ENCODE peak calls at places on chromosomes 11 and 22, in six cellular contexts. One of them, this sample, is unnamed.

GRCh38 chr11:720642-721346 is 14.8 kb downstream of the EPS8L2 start:
- DNase-seq in MM.1S: no peak
- DNase-seq in mucosa of descending colon: peak
- DNase-seq in stomach: peak
- DNase-seq in fibroblast of pulmonary artery: no peak
- DNase-seq in uterus: no peak
- DNase-seq in this sample: no peak

GRCh38 chr11:128424867-128425285 is 162.5 kb downstream of the ETS1 start:
- DNase-seq in mucosa of descending colon: peak
- DNase-seq in stomach: peak
- DNase-seq in MM.1S: no peak
- DNase-seq in uterus: no peak
- DNase-seq in fibroblast of pulmonary artery: peak
- DNase-seq in this sample: no peak

GRCh38 chr11:19450282-19450681 is 209.5 kb upstream of the E2F8 start:
- DNase-seq in mucosa of descending colon: no peak
- DNase-seq in MM.1S: no peak
- DNase-seq in uterus: no peak
- DNase-seq in fibroblast of pulmonary artery: no peak
- DNase-seq in stomach: no peak
- DNase-seq in this sample: no peak

GRCh38 chr22:16955678-16956210 is 52.3 kb downstream of the GAB4 start:
- DNase-seq in uterus: no peak
- DNase-seq in mucosa of descending colon: no peak
- DNase-seq in fibroblast of pulmonary artery: no peak
- DNase-seq in stomach: no peak
- DNase-seq in MM.1S: no peak
- DNase-seq in this sample: peak

GRCh38 chr11:104148074-104148473 is 15.9 kb downstream of the PDGFD start:
- DNase-seq in fibroblast of pulmonary artery: peak
- DNase-seq in uterus: no peak
- DNase-seq in MM.1S: no peak
- DNase-seq in mucosa of descending colon: no peak
- DNase-seq in stomach: no peak
- DNase-seq in this sample: no peak

GRCh38 chr22:20622650-20623339 is 115.4 kb downstream of the MED15 start:
- DNase-seq in MM.1S: no peak
- DNase-seq in uterus: no peak
- DNase-seq in mucosa of descending colon: no peak
- DNase-seq in stomach: no peak
- DNase-seq in fibroblast of pulmonary artery: no peak
- DNase-seq in this sample: no peak

GRCh38 chr11:65278351-65278750 is 16.6 kb downstream of the POLA2 start:
- DNase-seq in uterus: no peak
- DNase-seq in MM.1S: no peak
- DNase-seq in fibroblast of pulmonary artery: peak
- DNase-seq in stomach: no peak
- DNase-seq in mucosa of descending colon: no peak
- DNase-seq in this sample: no peak

GRCh38 chr11:75025561-75025960 is 36.8 kb downstream of the NEU3 start:
- DNase-seq in mucosa of descending colon: no peak
- DNase-seq in fibroblast of pulmonary artery: no peak
- DNase-seq in uterus: no peak
- DNase-seq in MM.1S: no peak
- DNase-seq in stomach: no peak
- DNase-seq in this sample: no peak

GRCh38 chr11:94583885-94584500 is 16.8 kb downstream of the PIWIL4 start:
- DNase-seq in mucosa of descending colon: no peak
- DNase-seq in uterus: no peak
- DNase-seq in MM.1S: no peak
- DNase-seq in fibroblast of pulmonary artery: peak
- DNase-seq in stomach: no peak
- DNase-seq in this sample: no peak

GRCh38 chr11:7538466-7539454 is 25.0 kb downstream of the PPFIBP2 start:
- DNase-seq in fibroblast of pulmonary artery: no peak
- DNase-seq in MM.1S: no peak
- DNase-seq in stomach: no peak
- DNase-seq in mucosa of descending colon: no peak
- DNase-seq in uterus: no peak
- DNase-seq in this sample: no peak

GRCh38 chr11:31529701-31530100 is 20.1 kb downstream of the ELP4 start:
- DNase-seq in fibroblast of pulmonary artery: no peak
- DNase-seq in uterus: no peak
- DNase-seq in MM.1S: peak
- DNase-seq in stomach: no peak
- DNase-seq in mucosa of descending colon: no peak
- DNase-seq in this sample: no peak

GRCh38 chr11:122976734-122977454 is 4.7 kb downstream of the BSX start:
- DNase-seq in stomach: no peak
- DNase-seq in MM.1S: no peak
- DNase-seq in mucosa of descending colon: no peak
- DNase-seq in fibroblast of pulmonary artery: no peak
- DNase-seq in uterus: no peak
- DNase-seq in this sample: no peak

GRCh38 chr11:72229925-72230763 is 5.6 kb downstream of the INPPL1 start:
- DNase-seq in uterus: no peak
- DNase-seq in stomach: peak
- DNase-seq in MM.1S: no peak
- DNase-seq in mucosa of descending colon: no peak
- DNase-seq in fibroblast of pulmonary artery: no peak
- DNase-seq in this sample: no peak

GRCh38 chr11:23138761-23139160 is 278.5 kb upstream of the CCDC179 start:
- DNase-seq in fibroblast of pulmonary artery: no peak
- DNase-seq in MM.1S: no peak
- DNase-seq in mucosa of descending colon: no peak
- DNase-seq in uterus: no peak
- DNase-seq in stomach: no peak
- DNase-seq in this sample: no peak

GRCh38 chr11:82811369-82811768 is 77.7 kb upstream of the FAM181B start:
- DNase-seq in mucosa of descending colon: no peak
- DNase-seq in MM.1S: no peak
- DNase-seq in uterus: no peak
- DNase-seq in fibroblast of pulmonary artery: no peak
- DNase-seq in stomach: no peak
- DNase-seq in this sample: no peak

GRCh38 chr11:35418282-35418846 is 994 bp downstream of the SLC1A2 start:
- DNase-seq in stomach: no peak
- DNase-seq in MM.1S: no peak
- DNase-seq in mucosa of descending colon: no peak
- DNase-seq in uterus: no peak
- DNase-seq in fibroblast of pulmonary artery: no peak
- DNase-seq in this sample: no peak
- H3K4me3 ChIP-seq in stomach: peak
- H3K4me3 ChIP-seq in MM.1S: peak
- H3K4me3 ChIP-seq in mucosa of descending colon: no peak
- H3K4me3 ChIP-seq in uterus: peak
- H3K4me3 ChIP-seq in fibroblast of pulmonary artery: no peak
- H3K4me3 ChIP-seq in this sample: peak

DNA sequence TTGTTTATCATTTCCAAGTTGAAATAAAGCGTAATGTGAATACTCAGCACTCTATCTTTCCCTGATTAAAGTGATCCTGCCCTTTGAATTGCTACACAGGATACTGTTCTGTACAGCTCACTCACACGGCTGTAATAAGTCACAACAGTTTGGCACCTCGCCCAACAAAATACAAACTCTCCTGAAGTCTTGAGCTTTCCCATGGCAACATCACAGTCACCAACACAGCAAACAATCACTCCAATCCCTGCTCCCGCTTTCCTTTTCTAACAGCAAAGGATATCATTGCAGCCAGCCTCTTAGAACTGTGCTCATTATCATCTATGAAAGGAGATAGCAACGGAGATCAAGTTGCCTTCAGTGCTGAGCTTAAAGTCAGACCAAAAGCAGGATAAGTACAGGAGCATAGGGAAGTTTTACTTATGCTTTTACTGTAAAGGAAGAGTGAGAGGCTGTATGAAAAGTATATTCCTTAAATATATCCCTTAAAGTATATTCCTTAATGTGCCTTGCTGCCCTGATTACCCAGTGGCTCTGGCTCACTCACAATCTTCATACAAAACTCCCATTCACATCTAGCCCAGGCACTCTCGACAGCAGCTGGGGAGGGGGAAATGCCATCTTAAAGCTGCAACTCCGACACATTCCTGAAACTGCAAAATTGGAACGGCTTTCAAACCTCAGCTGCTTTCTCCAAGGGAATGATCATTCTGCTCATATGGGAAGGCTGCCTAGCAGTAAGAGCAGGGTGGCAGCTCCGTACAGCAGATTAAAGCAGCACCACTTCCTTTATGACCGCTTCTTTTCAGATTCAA is 35.9 kb downstream of the MAML2 start:
- DNase-seq in fibroblast of pulmonary artery: peak
- DNase-seq in stomach: peak
- DNase-seq in MM.1S: no peak
- DNase-seq in uterus: peak
- DNase-seq in mucosa of descending colon: no peak
- DNase-seq in this sample: peak
- H3K4me3 ChIP-seq in fibroblast of pulmonary artery: peak
- H3K4me3 ChIP-seq in stomach: peak
- H3K4me3 ChIP-seq in MM.1S: no peak
- H3K4me3 ChIP-seq in uterus: peak
- H3K4me3 ChIP-seq in mucosa of descending colon: no peak
- H3K4me3 ChIP-seq in this sample: no peak

GRCh38 chr11:121207485-121208115 is 85.0 kb upstream of the SC5D start:
- DNase-seq in stomach: no peak
- DNase-seq in uterus: no peak
- DNase-seq in mucosa of descending colon: no peak
- DNase-seq in fibroblast of pulmonary artery: peak
- DNase-seq in MM.1S: no peak
- DNase-seq in this sample: no peak
- H3K4me3 ChIP-seq in stomach: no peak
- H3K4me3 ChIP-seq in uterus: no peak
- H3K4me3 ChIP-seq in mucosa of descending colon: no peak
- H3K4me3 ChIP-seq in fibroblast of pulmonary artery: no peak
- H3K4me3 ChIP-seq in MM.1S: no peak
- H3K4me3 ChIP-seq in this sample: no peak

GRCh38 chr11:114297806-114298700 is 1.9 kb downstream of the NNMT start:
- DNase-seq in mucosa of descending colon: no peak
- DNase-seq in MM.1S: no peak
- DNase-seq in fibroblast of pulmonary artery: peak
- DNase-seq in stomach: no peak
- DNase-seq in uterus: no peak
- DNase-seq in this sample: no peak
- H3K4me3 ChIP-seq in mucosa of descending colon: no peak
- H3K4me3 ChIP-seq in MM.1S: no peak
- H3K4me3 ChIP-seq in fibroblast of pulmonary artery: peak
- H3K4me3 ChIP-seq in stomach: peak
- H3K4me3 ChIP-seq in uterus: peak
- H3K4me3 ChIP-seq in this sample: no peak

GRCh38 chr11:120811199-120811598 is 212.7 kb upstream of the TBCEL start:
- DNase-seq in fibroblast of pulmonary artery: no peak
- DNase-seq in mucosa of descending colon: no peak
- DNase-seq in MM.1S: no peak
- DNase-seq in stomach: no peak
- DNase-seq in uterus: no peak
- DNase-seq in this sample: no peak

GRCh38 chr11:120808616-120809050 is 215.3 kb upstream of the TBCEL start:
- DNase-seq in stomach: no peak
- DNase-seq in uterus: no peak
- DNase-seq in fibroblast of pulmonary artery: no peak
- DNase-seq in mucosa of descending colon: no peak
- DNase-seq in MM.1S: no peak
- DNase-seq in this sample: no peak

GRCh38 chr11:120811731-120812130 is 212.2 kb upstream of the TBCEL start:
- DNase-seq in fibroblast of pulmonary artery: no peak
- DNase-seq in mucosa of descending colon: no peak
- DNase-seq in MM.1S: no peak
- DNase-seq in uterus: no peak
- DNase-seq in stomach: no peak
- DNase-seq in this sample: no peak

GRCh38 chr11:120807414-120808150 is 216.3 kb upstream of the TBCEL start:
- DNase-seq in fibroblast of pulmonary artery: peak
- DNase-seq in mucosa of descending colon: no peak
- DNase-seq in MM.1S: no peak
- DNase-seq in uterus: no peak
- DNase-seq in stomach: no peak
- DNase-seq in this sample: peak

GRCh38 chr11:120810251-120810650 is 213.7 kb upstream of the TBCEL start:
- DNase-seq in uterus: no peak
- DNase-seq in MM.1S: no peak
- DNase-seq in stomach: no peak
- DNase-seq in mucosa of descending colon: no peak
- DNase-seq in fibroblast of pulmonary artery: peak
- DNase-seq in this sample: no peak
- H3K4me3 ChIP-seq in uterus: no peak
- H3K4me3 ChIP-seq in MM.1S: no peak
- H3K4me3 ChIP-seq in stomach: no peak
- H3K4me3 ChIP-seq in mucosa of descending colon: no peak
- H3K4me3 ChIP-seq in fibroblast of pulmonary artery: no peak
- H3K4me3 ChIP-seq in this sample: no peak

DNA sequence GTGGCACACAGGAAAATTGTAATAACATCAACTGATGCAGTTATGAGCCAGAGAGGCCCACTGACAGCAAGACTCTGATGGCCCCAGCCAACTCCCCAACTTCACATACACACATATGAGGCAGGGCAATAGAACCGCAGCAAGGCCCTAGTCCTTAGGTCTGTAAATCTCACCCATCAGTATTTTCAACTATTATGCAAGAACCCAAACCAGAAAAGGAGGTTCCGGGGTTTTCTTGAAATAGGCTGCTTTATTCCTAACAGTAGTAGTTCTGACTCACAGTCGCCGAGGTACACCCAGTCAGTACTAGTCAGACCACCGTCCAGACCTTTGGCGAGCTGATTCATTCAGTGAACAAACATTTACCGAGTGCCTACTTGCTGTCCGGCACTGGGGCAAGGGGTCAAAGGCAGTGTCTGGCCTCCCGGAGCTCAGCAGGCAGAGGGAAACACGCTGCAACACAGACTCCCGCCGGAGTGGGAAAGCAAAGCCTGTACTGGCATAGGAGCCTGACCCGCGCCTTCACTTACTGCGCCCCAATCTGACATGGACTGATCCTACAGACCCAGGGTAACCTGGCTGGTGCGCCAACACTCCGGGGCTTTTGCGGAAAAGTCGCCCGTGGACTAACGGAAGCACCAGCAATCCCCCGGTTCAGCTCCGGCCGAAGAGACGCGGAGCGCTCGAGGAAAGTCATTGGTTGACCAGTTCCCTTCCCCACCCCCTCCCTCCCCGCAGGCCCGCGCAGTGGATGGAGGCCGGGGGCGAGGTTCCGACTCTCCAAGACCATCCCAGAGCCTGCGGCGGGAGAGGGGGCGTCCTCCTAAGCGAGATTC is 1.3 kb downstream of the PLEKHA7 start:
- DNase-seq in uterus: peak
- DNase-seq in MM.1S: no peak
- DNase-seq in stomach: peak
- DNase-seq in fibroblast of pulmonary artery: peak
- DNase-seq in mucosa of descending colon: peak
- DNase-seq in this sample: peak
- H3K4me3 ChIP-seq in uterus: peak
- H3K4me3 ChIP-seq in MM.1S: peak
- H3K4me3 ChIP-seq in stomach: peak
- H3K4me3 ChIP-seq in fibroblast of pulmonary artery: peak
- H3K4me3 ChIP-seq in mucosa of descending colon: peak
- H3K4me3 ChIP-seq in this sample: peak

DNA sequence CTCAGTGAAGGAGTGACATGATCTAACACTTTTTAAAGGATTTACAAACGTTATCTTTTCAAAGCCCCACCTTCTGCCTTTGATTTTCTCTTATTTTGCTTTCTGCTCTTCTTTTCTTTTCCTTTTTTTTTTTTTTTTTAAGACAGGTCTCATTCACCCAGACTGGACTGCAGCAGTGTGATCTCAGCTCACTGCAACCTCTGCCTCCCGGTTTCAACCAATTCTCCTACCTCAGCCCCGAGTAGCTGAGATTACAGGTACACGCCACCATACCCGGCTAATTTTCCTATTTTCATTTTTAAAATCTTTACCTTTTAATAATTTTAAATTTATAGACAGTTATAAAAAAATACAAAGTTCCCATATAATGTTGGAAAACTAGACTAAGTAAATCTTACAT is 63.7 kb upstream of the RPS13 start:
- DNase-seq in stomach: no peak
- DNase-seq in fibroblast of pulmonary artery: no peak
- DNase-seq in MM.1S: no peak
- DNase-seq in mucosa of descending colon: no peak
- DNase-seq in uterus: no peak
- DNase-seq in this sample: no peak
- H3K4me3 ChIP-seq in stomach: no peak
- H3K4me3 ChIP-seq in fibroblast of pulmonary artery: no peak
- H3K4me3 ChIP-seq in MM.1S: no peak
- H3K4me3 ChIP-seq in mucosa of descending colon: no peak
- H3K4me3 ChIP-seq in uterus: no peak
- H3K4me3 ChIP-seq in this sample: no peak